ENCODE peak calls at places on chromosomes 4 and X, in seven cellular contexts. R is body of pancreas, H is A549, M is ovary, A is hepatocyte, I is fibroblast of the aortic adventitia, Z is tibial nerve. W is an unnamed sample.

GRCh38 chrX:69493193-69493592 is 10.9 kb upstream of the NALF2 start:
- DNase-seq in H (peak), Z (peak), R (peak), I (peak), A (peak), M (no peak), W (no peak)

GRCh38 chr4:3201718-3202702 is 46.9 kb upstream of the MSANTD1 start:
- DNase-seq in H (no peak), M (no peak), R (peak), I (peak), A (no peak), Z (no peak), W (peak)

GRCh38 chr4:101304916-101305315 is 42.4 kb downstream of the PPP3CA start:
- DNase-seq in A (no peak), Z (no peak), R (no peak), I (peak), M (no peak), H (no peak), W (no peak)

GRCh38 chrX:4831574-4831973 is 1118.1 kb upstream of the PRKX start:
- DNase-seq in M (no peak), Z (no peak), A (no peak), R (no peak), H (no peak), I (no peak), W (no peak)

GRCh38 chr4:108029321-108029720 is 39.6 kb downstream of the HADH start:
- DNase-seq in I (no peak), R (no peak), A (no peak), M (no peak), Z (no peak), H (no peak), W (no peak)

GRCh38 chr4:70365479-70365878 is 4.9 kb downstream of the SMR3A start:
- DNase-seq in H (no peak), Z (no peak), A (peak), I (no peak), R (no peak), M (no peak), W (no peak)

GRCh38 chr4:53676402-53676871 is 85.2 kb upstream of the LNX1 start:
- DNase-seq in A (no peak), I (peak), R (no peak), M (no peak), Z (no peak), H (no peak), W (no peak)

GRCh38 chr4:40750461-40751258 is 905 bp downstream of the NSUN7 start:
- DNase-seq in I (peak), A (peak), Z (no peak), M (peak), R (peak), H (no peak), W (no peak)

GRCh38 chrX:19799319-19800182 is 87.8 kb downstream of the SH3KBP1 start:
- DNase-seq in R (no peak), M (no peak), Z (no peak), H (no peak), I (peak), A (no peak), W (no peak)

GRCh38 chrX:1147641-1148515 is 64.6 kb downstream of the CRLF2 start:
- DNase-seq in M (no peak), I (no peak), A (no peak), R (no peak), Z (no peak), H (no peak), W (no peak)

GRCh38 chrX:136202889-136203288 is 48.3 kb downstream of the MAP7D3 start:
- DNase-seq in I (peak), A (no peak), M (no peak), Z (no peak), R (no peak), H (peak), W (no peak)

GRCh38 chr4:78346222-78346621 is 205.3 kb upstream of the ANXA3 start:
- DNase-seq in I (no peak), R (no peak), Z (no peak), H (no peak), M (no peak), A (no peak), W (no peak)

GRCh38 chrX:15672886-15673285 is 8.3 kb upstream of the CLTRN start:
- DNase-seq in M (no peak), H (no peak), R (no peak), Z (no peak), I (no peak), A (no peak), W (no peak)

GRCh38 chr4:11495291-11495690 is 66.6 kb upstream of the HS3ST1 start:
- DNase-seq in R (no peak), M (no peak), A (no peak), H (no peak), I (no peak), Z (no peak), W (no peak)

GRCh38 chrX:29687687-29688086 is 527.7 kb upstream of the MAGEB2 start:
- DNase-seq in M (no peak), R (no peak), H (peak), A (peak), I (peak), Z (no peak), W (no peak)

GRCh38 chr4:101649790-101650450 is 140.6 kb upstream of the BANK1 start:
- DNase-seq in A (no peak), H (no peak), R (no peak), I (peak), M (no peak), Z (no peak), W (no peak)

GRCh38 chr4:87126056-87126455 is 94.4 kb downstream of the KLHL8 start:
- DNase-seq in H (no peak), Z (no peak), A (no peak), I (no peak), R (no peak), M (no peak), W (no peak)

GRCh38 chrX:54415534-54416350 is 24.5 kb upstream of the TSR2 start:
- DNase-seq in A (no peak), Z (no peak), I (no peak), M (no peak), R (no peak), H (no peak), W (no peak)

GRCh38 chrX:116490091-116490490 is 27.3 kb upstream of the CT83 start:
- DNase-seq in R (no peak), H (peak), I (peak), A (no peak), Z (no peak), M (no peak), W (no peak)

GRCh38 chr4:7389101-7389701 is 45.5 kb downstream of the PSAPL1 start:
- DNase-seq in H (no peak), A (no peak), R (no peak), I (no peak), Z (no peak), M (no peak), W (no peak)

GRCh38 chrX:37825225-37825842 is 22.0 kb downstream of the DYNLT3 start:
- DNase-seq in R (peak), Z (peak), H (peak), I (peak), M (peak), A (peak), W (no peak)

GRCh38 chr4:93312299-93312698 is 516.3 kb upstream of the ATOH1 start:
- DNase-seq in I (no peak), R (no peak), A (no peak), Z (no peak), M (no peak), H (no peak), W (no peak)

GRCh38 chr4:15361529-15361928 is 66.3 kb upstream of the C1QTNF7 start:
- DNase-seq in Z (no peak), M (no peak), I (no peak), H (no peak), R (no peak), A (no peak), W (no peak)

GRCh38 chr4:56469489-56470210 is 2.2 kb downstream of the SRP72 start:
- DNase-seq in I (peak), A (no peak), Z (no peak), M (no peak), H (no peak), R (no peak), W (no peak)

GRCh38 chrX:19628006-19628575 is 112.8 kb upstream of the MAP3K15 start:
- DNase-seq in A (no peak), Z (no peak), I (peak), H (no peak), R (no peak), M (no peak), W (no peak)

GRCh38 chrX:40098264-40099045 is 697 bp upstream of the BCOR start:
- DNase-seq in R (peak), H (peak), M (peak), Z (no peak), I (peak), A (peak), W (no peak)

GRCh38 chr4:122765702-122766352 is 33.3 kb downstream of the BBS12 start:
- DNase-seq in A (peak), R (no peak), I (peak), Z (no peak), M (no peak), H (peak), W (no peak)

GRCh38 chrX:36957425-36958328 is 50.5 kb upstream of the FAM47C start:
- DNase-seq in R (peak), A (peak), M (no peak), H (peak), Z (no peak), I (no peak), W (no peak)

GRCh38 chr4:8694651-8695151 is 102.1 kb downstream of the CPZ start:
- DNase-seq in Z (no peak), H (no peak), A (no peak), I (no peak), R (peak), M (no peak), W (no peak)

GRCh38 chrX:150544222-150544787 is 24.1 kb upstream of the MTM1 start:
- DNase-seq in H (peak), I (no peak), R (no peak), Z (no peak), A (no peak), M (no peak), W (no peak)

GRCh38 chrX:104913348-104913747 is 307.1 kb downstream of the TEX13A start:
- DNase-seq in M (no peak), A (peak), R (no peak), Z (no peak), H (peak), I (no peak), W (no peak)

GRCh38 chr4:54571762-54572542 is 85.8 kb upstream of the KIT start:
- DNase-seq in R (no peak), Z (no peak), A (no peak), I (no peak), M (no peak), H (no peak), W (no peak)

GRCh38 chr4:138555584-138555983 is 313.4 kb upstream of the SLC7A11 start:
- DNase-seq in R (peak), M (no peak), I (no peak), Z (no peak), H (peak), A (peak), W (no peak)
- TF ChIP-seq CTCF in R (peak), M (no peak), I (no peak), Z (no peak), H (no peak), A (peak), W (peak)

GRCh38 chr4:176001171-176002006 is 64.3 kb upstream of the WDR17 start:
- DNase-seq in R (peak), A (peak), I (peak), M (peak), Z (no peak), H (peak), W (peak)

GRCh38 chr4:175998782-175999181 is 66.9 kb upstream of the WDR17 start:
- DNase-seq in Z (no peak), R (no peak), A (no peak), I (no peak), M (no peak), H (peak), W (peak)

GRCh38 chr4:176005766-176006165 is 59.9 kb upstream of the WDR17 start:
- DNase-seq in A (no peak), M (no peak), R (no peak), Z (no peak), I (no peak), H (no peak), W (no peak)

GRCh38 chr4:175999944-176000343 is 65.7 kb upstream of the WDR17 start:
- DNase-seq in I (no peak), M (no peak), Z (no peak), H (no peak), R (no peak), A (no peak), W (no peak)

GRCh38 chr4:176002007-176002623 is 63.5 kb upstream of the WDR17 start:
- DNase-seq in I (no peak), Z (no peak), A (peak), H (peak), M (peak), R (peak), W (no peak)
- H3K4me3 ChIP-seq in I (peak), Z (peak), A (peak), H (peak), M (peak), R (peak), W (peak)

GRCh38 chr4:81736324-81736723 is 264.6 kb upstream of the RASGEF1B start:
- DNase-seq in A (no peak), H (no peak), R (no peak), Z (no peak), M (no peak), I (no peak), W (no peak)
- TF ChIP-seq CTCF in A (no peak), H (no peak), R (no peak), Z (no peak), M (no peak), I (no peak), W (no peak)

GRCh38 chrX:2769615-2770014 is 17.8 kb downstream of the XG start:
- DNase-seq in A (no peak), I (no peak), Z (no peak), M (no peak), R (no peak), H (no peak), W (no peak)
- H3K4me3 ChIP-seq in A (no peak), I (no peak), Z (no peak), M (no peak), R (no peak), H (no peak), W (no peak)

DNA sequence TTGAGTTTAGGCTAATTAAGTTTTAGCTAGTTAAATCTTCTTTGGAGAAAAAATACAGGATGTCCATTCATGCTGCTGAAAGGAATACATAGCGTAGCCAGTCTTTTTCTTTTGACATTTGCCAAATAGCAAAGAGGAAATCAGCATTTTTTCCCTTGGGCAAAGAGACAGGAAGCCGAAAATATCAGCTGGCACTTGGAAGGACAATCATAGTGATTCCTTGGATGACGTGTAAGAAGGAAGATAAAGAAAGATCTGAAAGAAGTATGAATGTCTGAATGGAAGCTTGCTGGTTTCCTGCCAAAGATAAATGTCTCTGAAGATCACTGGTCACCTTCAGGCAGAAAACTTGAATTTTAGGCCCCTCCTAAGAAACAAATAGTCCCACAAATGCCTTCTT is 44.2 kb downstream of the SLITRK2 start:
- DNase-seq in I (no peak), Z (no peak), M (no peak), H (no peak), A (no peak), R (no peak), W (no peak)
- TF ChIP-seq CTCF in I (no peak), Z (no peak), M (no peak), H (no peak), A (no peak), R (no peak), W (no peak)

GRCh38 chr4:98662055-98662453 is 3.6 kb upstream of the TSPAN5 start:
- DNase-seq in H (no peak), Z (no peak), I (no peak), A (no peak), R (no peak), M (no peak), W (no peak)
- H3K4me3 ChIP-seq in H (no peak), Z (no peak), I (no peak), A (no peak), R (no peak), M (no peak), W (no peak)

GRCh38 chrX:45781901-45782553 is 581.4 kb upstream of the DIPK2B start:
- DNase-seq in A (peak), H (peak), R (no peak), I (peak), Z (no peak), M (no peak), W (no peak)
- TF ChIP-seq CTCF in A (peak), H (peak), R (peak), I (peak), Z (peak), M (no peak), W (peak)

DNA sequence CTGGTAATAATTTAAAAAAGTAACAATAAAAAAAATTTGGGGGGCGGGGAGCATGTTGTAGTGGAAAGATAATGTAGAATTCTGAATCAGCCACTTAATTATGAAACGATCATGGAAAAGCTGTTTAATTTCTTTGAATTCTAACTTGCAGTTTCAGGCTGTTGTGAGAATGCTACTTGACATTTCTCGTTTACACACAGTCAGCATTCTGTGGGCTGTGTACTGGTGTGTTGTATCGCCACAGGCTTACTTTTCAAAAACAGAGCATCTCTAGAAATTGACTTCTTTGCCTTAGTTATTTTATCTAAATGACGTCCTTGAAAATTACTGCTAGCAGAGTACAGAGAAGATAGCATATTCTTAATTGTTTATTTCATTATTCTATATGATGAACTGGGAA is 350.4 kb downstream of the FSTL5 start:
- DNase-seq in R (no peak), Z (no peak), H (no peak), A (no peak), M (no peak), I (no peak), W (no peak)
- H3K4me3 ChIP-seq in R (no peak), Z (no peak), H (no peak), A (no peak), M (no peak), I (no peak), W (no peak)